ENCODE peak calls at places on chromosomes 7 and 10, in four cellular contexts. B is memory B cell, R is HCT116, V is GM12864. C is an unnamed sample.

GRCh38 chr10:121373411-121373810 is 224.8 kb downstream of the FGFR2 start:
- DNase-seq in B (no peak), R (no peak), V (no peak), C (no peak)

GRCh38 chr10:114996542-114996941 is 58.5 kb downstream of the TRUB1 start:
- DNase-seq in B (no peak), R (no peak), V (no peak), C (no peak)

GRCh38 chr7:26049081-26049480 is 102.9 kb upstream of the NFE2L3 start:
- DNase-seq in B (no peak), R (no peak), V (no peak), C (no peak)

GRCh38 chr10:99418910-99419624 is 11.4 kb downstream of the GOT1 start:
- DNase-seq in B (no peak), R (no peak), V (no peak), C (no peak)

GRCh38 chr7:73647725-73648592 is 19.7 kb upstream of the VPS37D start:
- DNase-seq in B (no peak), R (no peak), V (no peak), C (no peak)

GRCh38 chr7:24025765-24026164 is 258.2 kb upstream of the NPY start:
- DNase-seq in B (no peak), R (no peak), V (no peak), C (no peak)

GRCh38 chr10:126391162-126391880 is 3.0 kb upstream of the ADAM12 start:
- DNase-seq in B (no peak), R (no peak), V (no peak), C (no peak)

GRCh38 chr10:20674870-20675385 is 222.2 kb downstream of the NEBL start:
- DNase-seq in B (no peak), R (no peak), V (no peak), C (no peak)

GRCh38 chr10:30398193-30398592 is 35.8 kb upstream of the MAP3K8 start:
- DNase-seq in B (no peak), R (no peak), V (no peak), C (no peak)

GRCh38 chr10:79375321-79376077 is 28.2 kb downstream of the PPIF start:
- DNase-seq in B (no peak), R (no peak), V (no peak), C (no peak)

GRCh38 chr10:21528452-21529235 is 3.2 kb upstream of the SKIDA1 start:
- DNase-seq in B (no peak), R (no peak), V (no peak), C (no peak)

GRCh38 chr10:19970707-19971106 is 154.5 kb downstream of the PLXDC2 start:
- DNase-seq in B (no peak), R (no peak), V (no peak), C (no peak)

GRCh38 chr7:49775065-49775948 is 1.9 kb downstream of the VWC2 start:
- DNase-seq in B (no peak), R (no peak), V (no peak), C (no peak)

GRCh38 chr7:3564231-3564630 is 263.2 kb downstream of the SDK1 start:
- DNase-seq in B (no peak), R (no peak), V (no peak), C (no peak)

GRCh38 chr10:15141136-15142067 is 27.1 kb downstream of the NMT2 start:
- DNase-seq in B (peak), R (no peak), V (peak), C (no peak)

GRCh38 chr10:78865931-78866717 is 202.6 kb upstream of the ZMIZ1 start:
- DNase-seq in B (no peak), R (no peak), V (no peak), C (no peak)

GRCh38 chr7:95776561-95777185 is 4.3 kb downstream of the DYNC1I1 start:
- DNase-seq in B (no peak), R (no peak), V (no peak), C (no peak)

GRCh38 chr10:27742926-27743735 is 2.5 kb downstream of the MKX start:
- DNase-seq in B (no peak), R (no peak), V (no peak), C (no peak)

GRCh38 chr7:130852867-130853266 is 118.9 kb upstream of the KLF14 start:
- DNase-seq in B (no peak), R (no peak), V (no peak), C (no peak)

GRCh38 chr10:110032801-110033723 is 25.3 kb downstream of the ADD3 start:
- DNase-seq in B (no peak), R (no peak), V (no peak), C (no peak)

GRCh38 chr7:65250216-65250615 is 123.4 kb upstream of the ZNF92 start:
- DNase-seq in B (no peak), R (no peak), V (no peak), C (no peak)

GRCh38 chr10:129774736-129775401 is 189.2 kb downstream of the EBF3 start:
- DNase-seq in B (no peak), R (no peak), V (no peak), C (no peak)

GRCh38 chr10:2245580-2245979 is 508.3 kb upstream of the ADARB2 start:
- DNase-seq in B (no peak), R (no peak), V (no peak), C (no peak)

GRCh38 chr10:93061594-93062498 is 1.2 kb downstream of the CYP26C1 start:
- DNase-seq in B (no peak), R (no peak), V (no peak), C (no peak)

GRCh38 chr7:20197837-20198236 is 19.3 kb downstream of the MACC1 start:
- DNase-seq in B (no peak), R (peak), V (no peak), C (no peak)

GRCh38 chr7:123871998-123872867 is 27.3 kb downstream of the HYAL4 start:
- DNase-seq in B (peak), R (peak), V (peak), C (peak)

GRCh38 chr7:2525161-2525930 is 5.8 kb downstream of the LFNG start:
- DNase-seq in B (no peak), R (no peak), V (no peak), C (no peak)

GRCh38 chr10:62815373-62816111 is 624 bp downstream of the EGR2 start:
- DNase-seq in B (peak), R (no peak), V (no peak), C (no peak)

GRCh38 chr10:86363184-86363832 is 3.3 kb downstream of the GRID1 start:
- DNase-seq in B (no peak), R (no peak), V (no peak), C (no peak)

GRCh38 chr10:121079226-121079625 is 228.1 kb downstream of the WDR11 start:
- DNase-seq in B (no peak), R (no peak), V (no peak), C (no peak)

GRCh38 chr10:127919418-127920191 is 12.7 kb downstream of the PTPRE start:
- DNase-seq in B (no peak), R (no peak), V (no peak), C (peak)

GRCh38 chr10:87848998-87849397 is 14.3 kb downstream of the KLLN start:
- DNase-seq in B (no peak), R (no peak), V (no peak), C (no peak)

GRCh38 chr10:49115015-49115795 is at the start of gene VSTM4:
- DNase-seq in B (no peak), R (no peak), V (no peak), C (no peak)

GRCh38 chr7:6453737-6454136 is 6.0 kb upstream of the DAGLB start:
- DNase-seq in B (no peak), R (peak), V (no peak), C (no peak)

GRCh38 chr7:27112960-27113949 is 10.8 kb upstream of the HOXA2 start:
- DNase-seq in B (no peak), R (peak), V (no peak), C (no peak)

GRCh38 chr10:130902471-130902870 is 409.1 kb downstream of the TCERG1L start:
- DNase-seq in B (no peak), R (no peak), V (no peak), C (no peak)

GRCh38 chr10:22219308-22219707 is 1.5 kb upstream of the EBLN1 start:
- DNase-seq in B (no peak), R (no peak), V (no peak), C (no peak)

C was measured in HL-60.